ENCODE peak calls at places on chromosomes 1 and 21, in eight cellular contexts. H is suprapubic skin, A is left ventricle myocardium inferior, X is fibroblast of the aortic adventitia, Z is left lung, C is type B pancreatic cell, P is lower lobe of right lung, J is PC-9. Q is an unnamed sample.

GRCh38 chr1:153646672-153647374 is 11.7 kb upstream of the SNAPIN start:
- DNase-seq in X (no peak), C (no peak), Z (no peak), H (peak), J (no peak), A (no peak), P (no peak), Q (no peak)

GRCh38 chr1:17573518-17574041 is 34.1 kb downstream of the ARHGEF10L start:
- DNase-seq in A (no peak), C (no peak), Z (no peak), H (no peak), J (no peak), X (no peak), P (no peak), Q (no peak)

GRCh38 chr1:97739596-97740103 is 181.2 kb downstream of the DPYD start:
- DNase-seq in J (no peak), C (no peak), A (no peak), Z (no peak), X (peak), P (no peak), H (no peak), Q (no peak)

GRCh38 chr1:28039341-28039740 is 49.1 kb downstream of the EYA3 start:
- DNase-seq in A (no peak), C (no peak), Z (no peak), J (no peak), X (no peak), H (no peak), P (no peak), Q (no peak)

GRCh38 chr1:33902486-33903209 is 38.8 kb downstream of the HMGB4 start:
- DNase-seq in C (no peak), Z (no peak), H (no peak), A (no peak), P (no peak), J (no peak), X (peak), Q (no peak)

GRCh38 chr1:159930216-159930615 is 4.9 kb upstream of the TAGLN2 start:
- DNase-seq in J (no peak), A (no peak), X (no peak), C (no peak), P (no peak), Z (no peak), H (no peak), Q (no peak)

GRCh38 chr1:246117066-246117791 is 389.9 kb downstream of the SMYD3 start:
- DNase-seq in A (no peak), C (no peak), P (no peak), H (no peak), J (no peak), Z (no peak), X (peak), Q (no peak)

GRCh38 chr1:206734499-206735142 is 36.0 kb upstream of the IL19 start:
- DNase-seq in P (no peak), A (no peak), J (peak), H (no peak), X (peak), C (no peak), Z (no peak), Q (peak)

GRCh38 chr1:234570336-234570735 is 39.6 kb downstream of the IRF2BP2 start:
- DNase-seq in P (no peak), J (no peak), X (no peak), A (no peak), H (no peak), Z (no peak), C (peak), Q (no peak)

GRCh38 chr1:20291621-20292020 is 946 bp downstream of the VWA5B1 start:
- DNase-seq in A (no peak), H (no peak), Z (no peak), P (no peak), J (no peak), X (no peak), C (no peak), Q (no peak)

GRCh38 chr1:53574621-53575020 is 115.4 kb downstream of the DMRTB1 start:
- DNase-seq in C (no peak), X (no peak), P (no peak), H (peak), Z (no peak), J (no peak), A (no peak), Q (no peak)

GRCh38 chr1:86887479-86888162 is 26.3 kb downstream of the SELENOF start:
- DNase-seq in H (no peak), C (no peak), X (no peak), J (no peak), P (no peak), A (no peak), Z (no peak), Q (no peak)

GRCh38 chr1:63991685-63992084 is 211.7 kb upstream of the UBE2U start:
- DNase-seq in P (no peak), X (no peak), C (no peak), J (no peak), A (no peak), Z (no peak), H (no peak), Q (no peak)

GRCh38 chr1:245544236-245544635 is 389.5 kb downstream of the KIF26B start:
- DNase-seq in Z (no peak), A (no peak), J (no peak), H (no peak), C (no peak), X (no peak), P (no peak), Q (no peak)

GRCh38 chr1:114088392-114089299 is 65.0 kb downstream of the SYT6 start:
- DNase-seq in H (no peak), A (no peak), Z (no peak), C (no peak), X (no peak), J (no peak), P (no peak), Q (no peak)

GRCh38 chr1:63051356-63051755 is 267.4 kb downstream of the ATG4C start:
- DNase-seq in Z (no peak), P (no peak), H (no peak), X (no peak), J (no peak), C (no peak), A (no peak), Q (no peak)

GRCh38 chr1:19452221-19452663 is 33.1 kb downstream of the CAPZB start:
- DNase-seq in X (peak), P (no peak), A (peak), Z (peak), C (no peak), H (peak), J (no peak), Q (no peak)

GRCh38 chr1:76266762-76267161 is 192.2 kb downstream of the ST6GALNAC3 start:
- DNase-seq in J (no peak), C (no peak), X (no peak), Z (no peak), A (no peak), H (no peak), P (no peak), Q (no peak)

GRCh38 chr1:150473659-150474058 is 13.6 kb upstream of the TARS2 start:
- DNase-seq in Z (no peak), A (no peak), J (no peak), P (no peak), X (no peak), H (no peak), C (no peak), Q (no peak)

GRCh38 chr1:173122958-173123852 is 72.5 kb upstream of the TNFSF18 start:
- DNase-seq in P (peak), A (peak), H (peak), J (peak), X (peak), Z (peak), C (no peak), Q (no peak)

GRCh38 chr21:28516996-28517592 is 475.6 kb downstream of the LTN1 start:
- DNase-seq in A (peak), X (no peak), J (peak), H (peak), C (no peak), Z (peak), P (peak), Q (no peak)

GRCh38 chr1:4307468-4307845 is 347.0 kb upstream of the AJAP1 start:
- DNase-seq in A (no peak), J (no peak), H (no peak), X (no peak), C (no peak), Z (no peak), P (no peak), Q (no peak)

GRCh38 chr1:103516693-103517092 is 8.8 kb upstream of the RNPC3 start:
- DNase-seq in J (no peak), P (no peak), H (no peak), X (peak), Z (no peak), C (no peak), A (no peak), Q (no peak)

GRCh38 chr1:85582687-85583354 is 2.3 kb downstream of the CCN1 start:
- DNase-seq in A (no peak), H (no peak), P (no peak), Z (no peak), C (no peak), X (peak), J (no peak), Q (no peak)

GRCh38 chr1:39908534-39908933 is 6.8 kb upstream of the MYCL start:
- DNase-seq in C (no peak), J (no peak), P (no peak), X (no peak), Z (no peak), H (no peak), A (no peak), Q (no peak)

GRCh38 chr1:99557556-99558256 is 88.2 kb upstream of the PALMD start:
- DNase-seq in C (no peak), A (no peak), H (no peak), X (peak), Z (no peak), J (no peak), P (no peak), Q (no peak)

GRCh38 chr21:41836166-41837015 is 42.8 kb downstream of the PRDM15 start:
- DNase-seq in Z (peak), P (no peak), X (no peak), H (no peak), C (no peak), J (no peak), A (no peak), Q (no peak)

GRCh38 chr1:72547412-72547811 is 265.1 kb upstream of the NEGR1 start:
- DNase-seq in J (no peak), X (peak), Z (no peak), C (no peak), H (no peak), P (no peak), A (no peak), Q (no peak)

GRCh38 chr1:5637171-5637570 is 355.1 kb downstream of the NPHP4 start:
- DNase-seq in C (no peak), X (no peak), A (no peak), J (no peak), Z (no peak), P (no peak), H (peak), Q (no peak)

GRCh38 chr1:109488696-109489095 is 5.0 kb downstream of the ATXN7L2 start:
- DNase-seq in C (no peak), A (no peak), Z (no peak), X (no peak), P (no peak), H (no peak), J (no peak), Q (no peak)

GRCh38 chr21:39611547-39612190 is 1.1 kb upstream of the B3GALT5 start:
- DNase-seq in X (no peak), P (no peak), A (no peak), C (no peak), Z (no peak), H (no peak), J (no peak), Q (no peak)

GRCh38 chr1:208089971-208090755 is 154.0 kb downstream of the PLXNA2 start:
- DNase-seq in P (no peak), X (peak), J (no peak), A (peak), Z (no peak), C (no peak), H (no peak), Q (no peak)

GRCh38 chr1:15681346-15682290 is 2.5 kb upstream of the PLEKHM2 start:
- DNase-seq in Z (no peak), J (peak), P (no peak), A (no peak), X (no peak), C (no peak), H (no peak), Q (no peak)

GRCh38 chr1:154198756-154199562 is 7.1 kb upstream of the TPM3 start:
- DNase-seq in C (no peak), J (no peak), X (peak), A (no peak), P (no peak), H (no peak), Z (no peak), Q (no peak)

GRCh38 chr21:35485364-35485763 is 436.3 kb upstream of the RUNX1 start:
- DNase-seq in J (no peak), P (no peak), H (no peak), X (no peak), A (no peak), C (no peak), Z (no peak), Q (no peak)

GRCh38 chr1:153567621-153568366 is 2.1 kb upstream of the S100A2 start:
- DNase-seq in P (no peak), C (no peak), X (peak), Z (no peak), A (no peak), J (peak), H (no peak), Q (no peak)

GRCh38 chr1:180912211-180912800 is 391 bp upstream of the KIAA1614 start:
- DNase-seq in A (no peak), C (no peak), H (peak), J (no peak), P (no peak), Z (no peak), X (peak), Q (no peak)

GRCh38 chr21:41133896-41134522 is 34.0 kb upstream of the BACE2 start:
- DNase-seq in X (peak), J (no peak), H (no peak), A (no peak), Z (no peak), C (no peak), P (no peak), Q (no peak)

GRCh38 chr21:39022901-39023693 is 160.2 kb downstream of the PSMG1 start:
- DNase-seq in A (peak), P (peak), J (peak), Z (no peak), H (no peak), C (no peak), X (peak), Q (no peak)

GRCh38 chr1:200530551-200531261 is 89.8 kb downstream of the KIF14 start:
- DNase-seq in A (no peak), C (no peak), H (no peak), Z (no peak), P (no peak), X (no peak), J (no peak), Q (no peak)

GRCh38 chr21:37460196-37460595 is 93.6 kb downstream of the DYRK1A start:
- DNase-seq in P (no peak), X (no peak), C (no peak), A (no peak), J (no peak), H (no peak), Z (no peak), Q (no peak)
- TF ChIP-seq CTCF in P (no peak), X (no peak), C (peak), A (no peak), J (no peak), H (no peak), Z (no peak), Q (no peak)

GRCh38 chr1:60765204-60765603 is 317.2 kb upstream of the NFIA start:
- DNase-seq in Z (no peak), A (no peak), H (no peak), P (no peak), X (peak), J (peak), C (no peak), Q (no peak)
- TF ChIP-seq CTCF in Z (peak), A (peak), H (no peak), P (peak), X (peak), J (peak), C (peak), Q (no peak)

GRCh38 chr1:89622895-89623294 is 10.0 kb upstream of the LRRC8C start:
- DNase-seq in X (no peak), H (no peak), J (no peak), A (no peak), C (no peak), P (no peak), Z (no peak), Q (no peak)
- TF ChIP-seq CTCF in X (peak), H (no peak), J (peak), A (no peak), C (no peak), P (no peak), Z (no peak), Q (no peak)

GRCh38 chr1:94686882-94687281 is 133.3 kb upstream of the SLC44A3 start:
- DNase-seq in Z (no peak), X (no peak), P (no peak), A (no peak), C (no peak), H (no peak), J (no peak), Q (no peak)

GRCh38 chr1:94688646-94689045 is 131.5 kb upstream of the SLC44A3 start:
- DNase-seq in P (no peak), A (no peak), X (no peak), C (no peak), H (no peak), Z (no peak), J (no peak), Q (no peak)

GRCh38 chr1:94680008-94680377 is 138.4 kb upstream of the F3 start:
- DNase-seq in P (no peak), H (no peak), J (no peak), A (no peak), C (no peak), X (no peak), Z (no peak), Q (no peak)

GRCh38 chr1:94683886-94684285 is 136.3 kb upstream of the SLC44A3 start:
- DNase-seq in C (no peak), A (no peak), H (no peak), J (no peak), P (no peak), X (no peak), Z (no peak), Q (no peak)

DNA sequence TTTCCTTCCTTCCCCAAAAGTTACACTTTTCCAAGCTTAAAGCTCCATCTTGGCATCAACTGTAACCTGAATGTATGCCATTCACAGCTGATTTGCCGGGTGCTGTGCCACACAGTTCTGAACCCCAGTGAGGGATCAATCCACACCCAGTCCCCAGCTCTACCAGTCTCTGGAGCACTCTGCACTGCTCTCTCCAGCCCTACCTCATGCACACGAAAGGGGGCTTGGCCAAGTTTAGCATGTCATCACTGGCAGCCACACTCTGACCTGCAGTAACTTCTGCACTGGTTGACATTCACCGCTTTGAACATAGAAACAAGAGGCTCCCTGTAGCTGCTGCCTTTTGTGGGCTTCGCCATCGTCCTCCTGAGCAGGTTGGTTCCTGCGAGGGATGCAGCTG is 135.5 kb upstream of the SLC44A3 start:
- DNase-seq in C (no peak), Z (no peak), H (no peak), A (no peak), X (no peak), P (no peak), J (no peak), Q (no peak)
- TF ChIP-seq CTCF in C (no peak), Z (no peak), H (no peak), A (no peak), X (no peak), P (no peak), J (no peak), Q (no peak)

DNA sequence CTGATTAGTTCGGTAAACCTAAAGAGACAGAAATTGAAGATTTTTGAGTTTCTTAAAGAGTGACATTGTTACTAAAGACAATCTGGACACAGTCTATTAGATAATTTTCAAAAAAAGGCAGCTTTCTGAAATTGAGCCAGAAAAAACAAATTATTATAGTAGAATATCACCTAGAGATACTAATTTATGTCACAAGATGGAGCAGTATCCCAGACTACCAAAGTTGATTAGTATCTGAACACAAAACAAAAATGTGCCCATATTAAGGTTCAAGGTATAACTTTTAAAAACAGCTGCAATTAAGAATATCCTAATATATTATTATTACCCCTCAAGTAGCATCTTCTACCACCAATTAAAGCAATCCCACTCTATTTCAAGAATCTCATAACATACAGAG is 40.5 kb upstream of the SYT2 start:
- DNase-seq in X (no peak), H (no peak), J (no peak), Z (no peak), P (no peak), C (no peak), A (no peak), Q (no peak)
- TF ChIP-seq CTCF in X (no peak), H (no peak), J (peak), Z (no peak), P (no peak), C (no peak), A (no peak), Q (no peak)

Q was measured in omental fat pad.